ENCODE peak calls at places on chromosome 3, in eight cellular contexts. C is GM12865, E is AG04449, L is pancreas, V is GM23338, J is GM13976, T is heart left ventricle, N is A549. G is an unnamed sample.

GRCh38 chr3:64848127-64848526 is 160.3 kb upstream of the ADAMTS9 start:
- DNase-seq in C (no peak), E (no peak), L (no peak), V (no peak), J (no peak), T (no peak), N (no peak), G (no peak)

GRCh38 chr3:125079675-125080045 is 23.9 kb upstream of the HEG1 start:
- DNase-seq in C (no peak), E (no peak), L (no peak), V (no peak), J (no peak), T (no peak), N (no peak), G (no peak)

GRCh38 chr3:114848643-114849350 is 298.3 kb downstream of the ZBTB20 start:
- DNase-seq in C (no peak), E (no peak), L (no peak), V (no peak), J (no peak), T (no peak), N (no peak), G (no peak)

GRCh38 chr3:143036557-143036956 is 35.2 kb downstream of the U2SURP start:
- DNase-seq in C (no peak), E (no peak), L (no peak), V (no peak), J (no peak), T (no peak), N (peak; percentile 10), G (no peak)

GRCh38 chr3:20141841-20142240 is 44.2 kb downstream of the SGO1 start:
- DNase-seq in C (no peak), E (no peak), L (no peak), V (peak; percentile 48), J (no peak), T (no peak), N (no peak), G (peak; percentile 5)

GRCh38 chr3:50602675-50603191 is 8.8 kb downstream of the CISH start:
- DNase-seq in C (no peak), E (no peak), L (no peak), V (no peak), J (no peak), T (no peak), N (no peak), G (no peak)

GRCh38 chr3:126538316-126538715 is 14.4 kb downstream of the CHST13 start:
- DNase-seq in C (no peak), E (no peak), L (peak; percentile 5), V (no peak), J (no peak), T (peak; percentile 56), N (no peak), G (no peak)

GRCh38 chr3:181330821-181331563 is 341.5 kb upstream of the DNAJC19 start:
- DNase-seq in C (no peak), E (no peak), L (no peak), V (no peak), J (no peak), T (no peak), N (no peak), G (no peak)

GRCh38 chr3:122382888-122383666 is at the start of gene MIX23:
- DNase-seq in C (peak; percentile 90), E (peak; percentile 21), L (peak; percentile 81), V (peak; percentile 95), J (peak; percentile 81), T (peak; percentile 89), N (peak; percentile 89), G (peak; percentile 79)

GRCh38 chr3:99543796-99544195 is 94.6 kb upstream of the COL8A1 start:
- DNase-seq in C (no peak), E (no peak), L (no peak), V (no peak), J (no peak), T (no peak), N (no peak), G (no peak)

DNA sequence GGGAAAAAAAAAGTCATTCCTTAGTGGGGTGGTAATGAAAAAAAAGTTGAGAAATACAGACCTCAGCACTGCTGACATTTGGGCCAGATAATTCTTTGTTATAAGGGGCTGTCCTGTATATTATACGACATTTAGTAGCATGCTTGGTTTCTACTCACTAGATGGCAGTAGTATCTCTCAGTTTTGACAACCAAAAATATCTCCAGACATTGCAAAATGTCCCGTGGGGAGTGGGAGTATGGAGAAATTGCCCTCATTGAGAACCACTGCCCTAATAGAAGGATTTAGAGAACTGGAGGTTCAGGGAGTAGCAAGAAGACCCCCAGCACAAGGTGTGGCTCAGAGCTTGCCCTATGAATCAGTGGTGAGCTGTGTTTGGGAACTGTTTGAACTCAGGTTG is 28.6 kb upstream of the TEX264 start:
- DNase-seq in C (no peak), E (no peak), L (no peak), V (peak; percentile 18), J (no peak), T (no peak), N (no peak), G (no peak)
- TF ChIP-seq CTCF in C (peak; percentile 8), E (peak; percentile 2), L (no peak), V (peak; percentile 45), J (no peak), T (no peak), N (peak; percentile 47), G (peak; percentile 50)

GRCh38 chr3:184176377-184177330 is 2.0 kb downstream of the AP2M1 start:
- DNase-seq in C (no peak), E (peak; percentile 77), L (no peak), V (peak; percentile 95), J (no peak), T (peak; percentile 77), N (peak; percentile 77), G (peak; percentile 40)
- TF ChIP-seq CTCF in C (no peak), E (no peak), L (no peak), V (no peak), J (no peak), T (no peak), N (no peak), G (no peak)

DNA sequence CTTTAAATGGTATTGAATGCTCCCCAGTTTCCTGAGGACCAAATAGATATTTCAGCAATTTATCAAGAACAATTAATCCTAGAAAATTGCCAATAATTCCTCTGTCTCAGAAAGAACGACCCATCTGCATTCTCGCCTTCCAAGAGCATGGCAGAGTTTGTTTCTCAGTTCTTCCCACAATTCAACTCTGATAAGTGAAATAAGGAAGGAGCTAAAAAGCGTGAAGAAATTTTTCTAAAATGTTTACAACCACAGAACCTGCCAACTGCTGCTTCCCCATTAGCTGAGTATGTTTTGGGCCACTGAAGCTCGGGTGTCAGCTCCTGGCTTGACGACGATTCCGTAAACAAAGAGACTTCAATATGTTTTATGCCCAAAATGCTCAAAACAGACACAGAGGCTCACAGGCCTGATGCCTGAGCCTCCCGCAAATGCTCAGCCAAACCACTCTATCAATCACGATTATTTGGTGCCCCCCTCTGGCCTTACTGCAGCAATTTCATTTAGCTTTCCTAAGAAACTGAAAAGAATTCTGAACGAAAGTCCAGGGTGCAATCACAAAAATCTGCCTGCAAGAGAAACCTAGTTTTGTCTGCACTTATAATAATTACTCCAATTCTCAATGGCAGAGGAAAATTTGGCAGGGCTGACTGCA is 259.2 kb upstream of the CCDC54 start:
- DNase-seq in C (peak; percentile 55), E (peak; percentile 49), L (no peak), V (peak; percentile 86), J (peak; percentile 61), T (no peak), N (peak; percentile 54), G (peak; percentile 32)
- TF ChIP-seq CTCF in C (peak; percentile 16), E (peak; percentile 58), L (no peak), V (peak; percentile 86), J (peak; percentile 37), T (peak; percentile 46), N (peak; percentile 52), G (peak; percentile 68)

GRCh38 chr3:62873672-62874397 is 1.4 kb downstream of the CADPS start:
- DNase-seq in C (peak; percentile 9), E (no peak), L (peak; percentile 57), V (peak; percentile 92), J (peak; percentile 16), T (peak; percentile 77), N (peak; percentile 13), G (peak; percentile 47)
- TF ChIP-seq CTCF in C (peak; percentile 6), E (no peak), L (no peak), V (peak; percentile 80), J (no peak), T (no peak), N (peak; percentile 21), G (peak; percentile 55)

DNA sequence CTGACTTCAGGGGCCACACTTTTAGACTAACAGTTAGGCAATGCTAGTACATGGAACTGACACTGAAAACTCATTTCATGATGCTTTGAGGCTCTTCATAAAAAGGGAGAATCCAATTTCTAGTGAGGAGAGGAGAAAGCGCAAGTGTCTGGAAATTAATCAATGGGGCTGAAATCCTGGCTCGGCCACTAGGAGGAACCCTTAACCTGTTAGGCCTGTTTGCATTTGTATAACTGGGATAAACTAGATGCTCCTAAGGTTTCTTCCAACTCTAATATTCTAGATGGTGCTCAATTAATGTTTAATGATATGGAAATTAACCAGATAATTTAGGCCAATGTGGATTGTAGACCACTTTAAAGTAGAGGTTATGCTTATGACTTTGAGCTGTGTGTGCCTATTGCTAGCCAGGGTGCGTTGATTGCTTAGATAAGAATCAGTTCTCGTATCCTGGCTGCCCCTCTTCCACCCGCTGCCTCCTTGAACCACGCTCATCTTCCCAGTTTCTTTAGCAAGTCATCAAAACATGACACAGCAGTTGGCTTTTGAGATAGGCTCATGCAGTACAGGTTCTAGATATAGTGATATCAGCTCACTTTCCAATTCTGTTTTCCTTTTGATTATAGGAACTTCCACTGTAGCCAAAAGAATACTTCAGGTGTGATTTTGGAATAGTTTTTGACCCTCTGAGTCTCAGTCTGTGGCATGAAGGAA is 16.8 kb upstream of the CRBN start:
- DNase-seq in C (peak; percentile 13), E (no peak), L (no peak), V (peak; percentile 52), J (no peak), T (no peak), N (peak; percentile 22), G (peak; percentile 51)
- TF ChIP-seq CTCF in C (peak; percentile 45), E (peak; percentile 24), L (peak; percentile 25), V (peak; percentile 78), J (peak; percentile 39), T (peak; percentile 25), N (peak; percentile 38), G (peak; percentile 75)

GRCh38 chr3:45545476-45545875 is 49.1 kb upstream of the LIMD1 start:
- DNase-seq in C (peak; percentile 69), E (no peak), L (no peak), V (no peak), J (no peak), T (no peak), N (peak; percentile 14), G (no peak)

GRCh38 chr3:45544024-45544718 is 50.4 kb upstream of the LIMD1 start:
- DNase-seq in C (no peak), E (no peak), L (no peak), V (no peak), J (no peak), T (no peak), N (no peak), G (no peak)

GRCh38 chr3:45546636-45547201 is 47.8 kb upstream of the LIMD1 start:
- DNase-seq in C (peak; percentile 43), E (no peak), L (no peak), V (peak; percentile 89), J (no peak), T (no peak), N (peak; percentile 33), G (peak; percentile 25)

GRCh38 chr3:45546223-45546622 is 48.3 kb upstream of the LIMD1 start:
- DNase-seq in C (no peak), E (no peak), L (no peak), V (no peak), J (no peak), T (no peak), N (no peak), G (no peak)

GRCh38 chr3:45544719-45545296 is 49.7 kb upstream of the LIMD1 start:
- DNase-seq in C (no peak), E (no peak), L (no peak), V (no peak), J (no peak), T (no peak), N (no peak), G (no peak)
- TF ChIP-seq CTCF in C (no peak), E (peak; percentile 3), L (no peak), V (peak; percentile 19), J (no peak), T (no peak), N (no peak), G (no peak)

G was measured in neural crest cell.